ENCODE peak calls at places on chromosomes 12 and 14, in four cellular contexts. Q is fibroblast of the aortic adventitia, R is lung, O is HepG2. E is an unnamed sample.

GRCh38 chr12:124517260-124518050 is 50.0 kb downstream of the NCOR2 start:
- DNase-seq in Q (peak), R (peak), O (no peak), E (no peak)

GRCh38 chr12:15278816-15279658 is 43.3 kb upstream of the PTPRO start:
- DNase-seq in Q (peak), R (peak), O (no peak), E (peak)

GRCh38 chr12:96766232-96766631 is 140.8 kb upstream of the NEDD1 start:
- DNase-seq in Q (peak), R (no peak), O (peak), E (no peak)

GRCh38 chr12:23757541-23757962 is 191.9 kb downstream of the SOX5 start:
- DNase-seq in Q (peak), R (no peak), O (peak), E (no peak)

GRCh38 chr12:6459004-6459337 is 7.1 kb downstream of the TAPBPL start:
- DNase-seq in Q (no peak), R (no peak), O (no peak), E (no peak)

GRCh38 chr12:107318554-107318803 is 225.1 kb upstream of the CRY1 start:
- DNase-seq in Q (no peak), R (no peak), O (no peak), E (no peak)

GRCh38 chr12:113005759-113006158 is 27.4 kb downstream of the OAS2 start:
- DNase-seq in Q (peak), R (no peak), O (no peak), E (no peak)

GRCh38 chr12:83157604-83158003 is 470.9 kb downstream of the TMTC2 start:
- DNase-seq in Q (no peak), R (no peak), O (no peak), E (no peak)

GRCh38 chr12:49230176-49230575 is 34.7 kb upstream of the TUBA1C start:
- DNase-seq in Q (no peak), R (no peak), O (no peak), E (no peak)

GRCh38 chr14:51121096-51121495 is 26.2 kb upstream of the TRIM9 start:
- DNase-seq in Q (no peak), R (no peak), O (no peak), E (no peak)

GRCh38 chr14:70808402-70809237 is 693 bp downstream of the MAP3K9 start:
- DNase-seq in Q (no peak), R (peak), O (no peak), E (peak)

GRCh38 chr14:96090441-96091148 is 51.4 kb downstream of the C14orf132 start:
- DNase-seq in Q (peak), R (no peak), O (no peak), E (no peak)

GRCh38 chr12:76270657-76271358 is 77.4 kb downstream of the BBS10 start:
- DNase-seq in Q (peak), R (no peak), O (no peak), E (no peak)

GRCh38 chr12:116222358-116222757 is 55.1 kb downstream of the MED13L start:
- DNase-seq in Q (peak), R (peak), O (peak), E (no peak)

GRCh38 chr14:93977790-93978581 is 1.6 kb upstream of the ASB2 start:
- DNase-seq in Q (no peak), R (no peak), O (no peak), E (peak)

GRCh38 chr12:123150804-123151678 is at the start of gene PITPNM2:
- DNase-seq in Q (peak), R (no peak), O (no peak), E (no peak)

GRCh38 chr12:46071335-46071734 is 81.0 kb upstream of the SCAF11 start:
- DNase-seq in Q (no peak), R (no peak), O (no peak), E (no peak)

GRCh38 chr12:118102609-118103008 is 1.2 kb downstream of the VSIG10 start:
- DNase-seq in Q (no peak), R (no peak), O (no peak), E (no peak)

GRCh38 chr14:55221186-55221585 is 29.8 kb upstream of the DLGAP5 start:
- DNase-seq in Q (peak), R (no peak), O (no peak), E (no peak)

GRCh38 chr12:70260610-70261009 is 17.4 kb downstream of the CNOT2 start:
- DNase-seq in Q (no peak), R (no peak), O (no peak), E (no peak)

GRCh38 chr14:34628681-34629135 is 1.2 kb downstream of the SNX6 start:
- DNase-seq in Q (no peak), R (no peak), O (peak), E (peak)

GRCh38 chr12:122421815-122422737 is at the start of gene CLIP1:
- DNase-seq in Q (peak), R (peak), O (peak), E (no peak)

GRCh38 chr14:71720978-71721624 is 211.1 kb upstream of the RGS6 start:
- DNase-seq in Q (peak), R (peak), O (peak), E (peak)

GRCh38 chr12:42705863-42706262 is 116.3 kb upstream of the PRICKLE1 start:
- DNase-seq in Q (peak), R (peak), O (no peak), E (no peak)

GRCh38 chr14:70401643-70402042 is 15.2 kb downstream of the SYNJ2BP start:
- DNase-seq in Q (no peak), R (no peak), O (no peak), E (no peak)

GRCh38 chr12:115740586-115741155 is 536.8 kb downstream of the MED13L start:
- DNase-seq in Q (no peak), R (no peak), O (no peak), E (no peak)

GRCh38 chr12:95548539-95549391 is 2.5 kb downstream of the USP44 start:
- DNase-seq in Q (peak), R (peak), O (no peak), E (no peak)

GRCh38 chr12:94872671-94873367 is 130.7 kb downstream of the NDUFA12 start:
- DNase-seq in Q (no peak), R (no peak), O (no peak), E (no peak)

GRCh38 chr12:84585996-84586395 is 326.6 kb downstream of the SLC6A15 start:
- DNase-seq in Q (no peak), R (no peak), O (no peak), E (no peak)

GRCh38 chr14:69719501-69719951 is 47.4 kb upstream of the SRSF5 start:
- DNase-seq in Q (peak), R (no peak), O (no peak), E (no peak)

GRCh38 chr14:49880267-49881064 is 12.4 kb upstream of the ARF6 start:
- DNase-seq in Q (no peak), R (no peak), O (no peak), E (no peak)

GRCh38 chr12:67621112-67621511 is 27.4 kb upstream of the DYRK2 start:
- DNase-seq in Q (no peak), R (no peak), O (no peak), E (no peak)

GRCh38 chr12:39427360-39427808 is 15.5 kb downstream of the KIF21A start:
- DNase-seq in Q (no peak), R (no peak), O (peak), E (no peak)

GRCh38 chr12:96025518-96025917 is 9.9 kb downstream of the LTA4H start:
- DNase-seq in Q (no peak), R (no peak), O (no peak), E (no peak)

GRCh38 chr12:107356937-107357295 is 263.6 kb upstream of the CRY1 start:
- DNase-seq in Q (no peak), R (no peak), O (no peak), E (no peak)

GRCh38 chr12:41970744-41971143 is 173.9 kb downstream of the GXYLT1 start:
- DNase-seq in Q (no peak), R (no peak), O (no peak), E (no peak)

GRCh38 chr14:68785817-68786490 is 6.9 kb downstream of the ZFP36L1 start:
- DNase-seq in Q (peak), R (no peak), O (no peak), E (no peak)

DNA sequence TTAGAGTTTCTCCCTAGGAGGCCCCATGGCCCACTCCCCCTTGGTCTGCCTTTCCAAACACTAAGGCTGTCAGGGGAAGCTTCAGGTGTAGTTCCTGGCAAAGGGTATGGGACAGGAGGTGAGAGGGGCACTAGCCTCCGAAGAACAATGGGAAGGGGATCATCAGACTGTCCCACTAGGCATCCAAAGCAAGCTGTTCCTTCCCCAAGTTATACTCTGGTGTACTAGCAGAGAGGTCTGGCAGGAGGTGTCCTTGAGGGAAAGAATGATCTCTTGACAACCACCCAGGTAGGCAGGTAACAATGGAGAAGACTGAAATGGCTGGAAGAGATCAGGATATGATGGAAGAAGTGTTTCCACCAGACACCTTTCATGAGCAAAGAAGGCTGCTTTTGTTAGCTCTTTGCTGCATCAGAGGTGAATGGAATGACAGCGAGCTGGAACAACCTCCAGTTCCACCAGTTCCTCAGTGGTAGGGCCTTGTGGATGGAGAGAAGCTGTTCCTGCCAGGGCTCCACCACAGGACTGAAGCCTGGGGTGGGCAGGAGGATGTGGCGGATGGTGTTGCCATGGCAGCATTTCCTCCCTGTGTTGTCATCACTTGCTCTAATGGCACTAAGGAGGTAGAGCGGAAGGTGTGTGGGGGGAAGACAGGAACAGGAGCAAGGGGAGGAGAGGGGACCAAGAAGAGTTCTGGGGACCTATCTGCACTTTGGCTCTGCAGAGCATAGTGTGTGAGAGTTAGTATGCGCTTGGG is 2.3 kb upstream of the AGAP2 start:
- DNase-seq in Q (no peak), R (no peak), O (no peak), E (peak)
- H3K4me3 ChIP-seq in Q (no peak), R (no peak), O (no peak), E (peak)

GRCh38 chr12:51866324-51866723 is 17.8 kb upstream of the FIGNL2 start:
- DNase-seq in Q (no peak), R (no peak), O (no peak), E (no peak)
- H3K4me3 ChIP-seq in Q (no peak), R (no peak), O (no peak), E (no peak)

DNA sequence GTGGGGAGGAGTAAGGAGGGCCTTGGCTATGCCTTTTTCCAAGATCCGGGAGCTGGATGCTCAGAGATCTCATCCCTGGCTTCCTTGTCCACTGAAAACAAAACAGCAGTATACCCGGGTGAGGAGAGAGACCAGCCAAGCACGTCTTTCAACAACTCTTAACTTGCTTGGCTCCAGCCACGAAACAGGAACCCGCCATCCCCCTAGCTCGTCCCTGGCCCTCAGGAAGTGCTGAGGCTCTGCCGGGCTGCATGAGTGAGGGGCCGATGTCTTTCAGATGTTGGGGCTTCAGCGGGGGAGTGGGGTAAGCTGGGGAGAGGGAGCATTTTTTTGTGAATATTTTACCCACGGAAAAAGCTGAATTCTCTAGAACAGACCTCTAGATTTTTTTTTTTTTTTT is 231.1 kb downstream of the CACNA1C start:
- DNase-seq in Q (peak), R (no peak), O (no peak), E (no peak)
- H3K4me3 ChIP-seq in Q (peak), R (no peak), O (no peak), E (no peak)

GRCh38 chr12:92506460-92506859 is 196.3 kb upstream of the PLEKHG7 start:
- DNase-seq in Q (no peak), R (no peak), O (no peak), E (no peak)

GRCh38 chr12:92503029-92503931 is 199.5 kb upstream of the PLEKHG7 start:
- DNase-seq in Q (no peak), R (no peak), O (peak), E (no peak)

GRCh38 chr12:92503977-92504966 is 198.5 kb upstream of the PLEKHG7 start:
- DNase-seq in Q (no peak), R (no peak), O (peak), E (no peak)

GRCh38 chr12:92506891-92507290 is 195.9 kb upstream of the PLEKHG7 start:
- DNase-seq in Q (no peak), R (no peak), O (no peak), E (no peak)

DNA sequence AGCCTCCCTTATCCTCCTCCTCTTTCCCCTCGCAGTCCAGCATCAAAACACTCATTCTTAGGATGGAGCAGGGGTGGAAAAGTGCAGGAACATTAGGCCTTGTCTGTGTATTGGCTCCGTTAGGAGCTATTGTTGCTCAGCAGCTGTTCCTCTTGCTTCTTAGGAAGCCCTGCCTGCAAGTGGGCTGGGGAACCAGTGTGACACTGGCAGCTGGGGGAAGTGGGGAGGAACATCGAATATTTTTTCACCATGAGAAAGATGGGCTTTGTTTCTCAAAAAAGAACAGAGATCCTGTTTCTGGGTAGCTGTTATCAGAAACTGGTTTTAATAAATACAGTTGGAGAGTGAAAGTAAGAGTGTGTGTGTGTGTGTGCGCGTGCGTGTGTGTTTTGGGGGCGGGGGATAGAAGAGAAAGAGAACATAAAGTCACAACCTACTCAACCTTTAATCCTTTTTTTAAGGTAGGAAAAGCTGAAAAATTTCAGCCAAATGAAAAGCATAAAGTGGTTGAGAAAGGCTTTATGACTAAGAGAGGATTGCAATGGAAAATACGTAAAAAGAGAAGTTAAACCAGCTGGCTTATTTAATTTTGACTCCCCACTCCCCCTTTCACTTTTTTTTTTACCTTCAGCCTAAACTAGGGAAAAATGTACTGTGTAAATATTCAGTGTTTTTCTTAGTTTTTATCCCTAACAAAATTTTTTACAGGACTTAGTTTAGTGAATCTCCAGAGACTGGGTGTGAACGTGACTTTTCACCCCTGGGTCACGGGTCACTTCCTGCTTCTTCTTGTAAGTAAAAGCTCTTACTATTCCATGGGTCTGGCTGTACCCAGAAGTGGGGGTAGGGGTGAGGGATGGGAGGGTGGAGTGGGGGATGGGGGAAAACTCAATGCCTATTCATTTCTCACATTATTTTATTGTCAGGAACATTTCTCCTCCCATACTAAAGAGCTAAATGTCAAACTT is 197.1 kb upstream of the PLEKHG7 start:
- DNase-seq in Q (peak), R (peak), O (no peak), E (no peak)
- H3K4me3 ChIP-seq in Q (no peak), R (no peak), O (peak), E (no peak)

DNA sequence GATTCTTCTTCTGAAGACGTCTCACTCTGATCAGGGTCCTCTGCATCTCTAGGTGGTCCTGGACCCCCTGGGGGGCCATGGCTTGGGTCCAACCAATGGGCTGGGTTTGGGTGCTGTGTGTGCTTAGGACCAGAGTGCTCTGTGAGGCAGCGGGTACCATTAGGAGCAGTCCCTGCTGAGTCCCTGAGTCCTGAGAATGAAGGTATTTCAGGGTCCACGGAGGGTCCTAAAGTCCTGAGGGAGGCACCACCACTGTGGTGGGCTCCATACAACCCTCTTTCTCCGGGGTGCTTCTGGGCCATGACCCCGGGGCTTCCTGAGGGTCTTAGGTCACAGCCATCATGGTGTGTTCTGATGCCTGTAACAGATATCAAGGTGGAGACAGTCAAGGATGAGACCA is 1.0 kb downstream of the DNAJC14 start:
- DNase-seq in Q (no peak), R (no peak), O (no peak), E (no peak)
- H3K4me3 ChIP-seq in Q (peak), R (no peak), O (peak), E (peak)